ENCODE peak calls at places on chromosomes 1 and 21, in ten cellular contexts. H is stimulated activated CD8-positive, alpha-beta memory T cell treated with anti-CD3 and anti-CD28 coated beads, Interleukin-7, amount 100 ng/mL, for 1 hour; T is head of caudate nucleus; X is B cell; E is left colon; B is fibroblast of lung; K is stimulated activated CD4-positive, alpha-beta T cell treated with anti-CD3 and anti-CD28 coated beads, Interleukin-2, amount 100 ng/mL, for 48 hours; P is posterior vena cava; S is left ventricle myocardium superior; M is GM12865. O is an unnamed sample.

GRCh38 chr1:14571810-14572767 is 26.4 kb upstream of the KAZN start:
- DNase-seq in H (no peak), T (peak), X (peak), E (no peak), B (no peak), K (no peak), P (no peak), S (no peak), M (peak), O (peak)

GRCh38 chr1:188599313-188599712 is 1770.6 kb downstream of the PLA2G4A start:
- DNase-seq in H (no peak), T (no peak), X (no peak), E (no peak), B (no peak), K (no peak), P (no peak), S (no peak), M (no peak), O (no peak)

GRCh38 chr1:29708818-29709710 is 472.7 kb downstream of the PTPRU start:
- DNase-seq in H (no peak), T (no peak), X (no peak), E (no peak), B (peak), K (no peak), P (peak), S (no peak), M (peak), O (no peak)

GRCh38 chr1:43137445-43138052 is 34.5 kb downstream of the EBNA1BP2 start:
- DNase-seq in H (no peak), T (peak), X (no peak), E (no peak), B (no peak), K (no peak), P (no peak), S (no peak), M (no peak), O (no peak)

GRCh38 chr1:8348777-8349472 is 31.0 kb downstream of the SLC45A1 start:
- DNase-seq in H (peak), T (peak), X (peak), E (peak), B (peak), K (peak), P (peak), S (peak), M (peak), O (peak)

GRCh38 chr1:41657101-41657500 is 172.6 kb upstream of the EDN2 start:
- DNase-seq in H (no peak), T (no peak), X (no peak), E (no peak), B (no peak), K (no peak), P (no peak), S (no peak), M (no peak), O (no peak)

GRCh38 chr1:65072845-65073244 is 75.2 kb upstream of the AK4 start:
- DNase-seq in H (no peak), T (no peak), X (no peak), E (no peak), B (no peak), K (no peak), P (no peak), S (no peak), M (no peak), O (no peak)

GRCh38 chr1:231861541-231862481 is 235.2 kb downstream of the DISC1 start:
- DNase-seq in H (no peak), T (no peak), X (no peak), E (no peak), B (peak), K (no peak), P (no peak), S (no peak), M (no peak), O (no peak)

GRCh38 chr1:234504969-234505773 is 26.2 kb upstream of the TARBP1 start:
- DNase-seq in H (no peak), T (no peak), X (no peak), E (no peak), B (no peak), K (no peak), P (no peak), S (no peak), M (no peak), O (no peak)

GRCh38 chr1:18452550-18452949 is 28.2 kb upstream of the KLHDC7A start:
- DNase-seq in H (no peak), T (no peak), X (peak), E (no peak), B (no peak), K (no peak), P (no peak), S (no peak), M (peak), O (peak)

GRCh38 chr1:245288796-245289195 is 134.0 kb downstream of the KIF26B start:
- DNase-seq in H (no peak), T (no peak), X (no peak), E (no peak), B (no peak), K (no peak), P (no peak), S (no peak), M (no peak), O (no peak)

GRCh38 chr21:36700961-36701911 is 2.3 kb downstream of the SIM2 start:
- DNase-seq in H (no peak), T (peak), X (no peak), E (no peak), B (no peak), K (no peak), P (peak), S (no peak), M (no peak), O (no peak)

GRCh38 chr1:186888367-186888766 is 59.6 kb downstream of the PLA2G4A start:
- DNase-seq in H (no peak), T (no peak), X (no peak), E (no peak), B (no peak), K (no peak), P (no peak), S (no peak), M (no peak), O (no peak)

GRCh38 chr1:116334015-116334547 is 39.0 kb upstream of the ATP1A1 start:
- DNase-seq in H (no peak), T (no peak), X (no peak), E (peak), B (peak), K (no peak), P (no peak), S (peak), M (no peak), O (no peak)

GRCh38 chr1:47812848-47813508 is 184.2 kb downstream of the TRABD2B start:
- DNase-seq in H (no peak), T (no peak), X (no peak), E (no peak), B (no peak), K (no peak), P (no peak), S (no peak), M (no peak), O (no peak)

GRCh38 chr1:243413431-243414151 is 157.8 kb downstream of the SDCCAG8 start:
- DNase-seq in H (no peak), T (no peak), X (no peak), E (no peak), B (no peak), K (no peak), P (no peak), S (no peak), M (peak), O (no peak)

GRCh38 chr1:182633657-182634281 is 29.6 kb upstream of the RGS16 start:
- DNase-seq in H (no peak), T (no peak), X (peak), E (no peak), B (no peak), K (no peak), P (no peak), S (no peak), M (no peak), O (no peak)

GRCh38 chr1:24934300-24935195 is 4.5 kb upstream of the RUNX3 start:
- DNase-seq in H (no peak), T (no peak), X (peak), E (no peak), B (no peak), K (no peak), P (no peak), S (no peak), M (no peak), O (no peak)

GRCh38 chr1:155931332-155932038 is 2.7 kb downstream of the KHDC4 start:
- DNase-seq in H (no peak), T (no peak), X (peak), E (peak), B (no peak), K (no peak), P (no peak), S (no peak), M (no peak), O (no peak)

O was measured in Caco-2.